ENCODE peak calls at places on chromosomes 11 and 22, in nine cellular contexts. E, W, D, L, B, U, O, G and Q are unnamed samples.

GRCh38 chr11:69467646-69468045 is 13.8 kb upstream of the LINC01488 start:
- DNase-seq in W (no peak), B (no peak), U (no peak), G (no peak), L (no peak), D (no peak), E (no peak), O (no peak), Q (peak; percentile 38)

GRCh38 chr11:121555172-121555571 is 102.4 kb upstream of the SORL1-AS1 start:
- DNase-seq in U (no peak), O (no peak), L (no peak), E (no peak), W (no peak), G (no peak), D (no peak), B (no peak), Q (no peak)

GRCh38 chr11:75797796-75798195 is 17.2 kb upstream of the UVRAG start:
- DNase-seq in E (no peak), W (no peak), G (no peak), L (no peak), D (no peak), O (no peak), B (no peak), U (peak; percentile 43), Q (no peak)

GRCh38 chr22:29165336-29166060 is 40.2 kb upstream of the EMID1 start:
- DNase-seq in U (no peak), E (no peak), G (no peak), O (peak; percentile 40), W (peak; percentile 20), D (no peak), B (peak; percentile 25), L (no peak), Q (peak; percentile 6)

GRCh38 chr11:90220391-90220790 is 2.5 kb downstream of the CHORDC1 start:
- DNase-seq in E (no peak), U (no peak), D (no peak), G (no peak), B (no peak), O (no peak), W (no peak), L (no peak), Q (no peak)

GRCh38 chr11:110128161-110128560 is 35.0 kb downstream of the ZC3H12C start:
- DNase-seq in G (no peak), O (no peak), W (no peak), U (no peak), L (no peak), E (no peak), B (no peak), D (no peak), Q (no peak)

GRCh38 chr11:26761382-26761781 is 39.5 kb upstream of the SLC5A12 start:
- DNase-seq in U (no peak), E (no peak), O (no peak), B (no peak), D (no peak), G (no peak), L (no peak), W (no peak), Q (no peak)

GRCh38 chr11:76313913-76314740 is 66.8 kb downstream of the THAP12 start:
- DNase-seq in G (no peak), U (no peak), D (no peak), O (no peak), W (no peak), E (no peak), L (no peak), B (no peak), Q (no peak)

GRCh38 chr11:45805305-45806071 is 539 bp downstream of the SLC35C1 start:
- DNase-seq in G (no peak), U (peak; percentile 47), D (no peak), E (no peak), W (peak; percentile 72), L (peak; percentile 61), O (peak; percentile 75), B (peak; percentile 59), Q (peak; percentile 58)

GRCh38 chr22:35777335-35777975 is 59.8 kb downstream of the APOL5 start:
- DNase-seq in W (no peak), U (no peak), G (no peak), D (no peak), E (no peak), O (no peak), L (no peak), B (no peak), Q (no peak)

GRCh38 chr11:33590471-33590870 is 110.2 kb downstream of the C11orf91 start:
- DNase-seq in B (no peak), E (no peak), O (no peak), L (no peak), D (no peak), W (no peak), G (no peak), U (no peak), Q (no peak)

GRCh38 chr11:126362879-126363655 is 7.6 kb downstream of the ST3GAL4 start:
- DNase-seq in O (peak; percentile 48), U (no peak), D (no peak), E (no peak), B (peak; percentile 37), G (no peak), W (peak; percentile 45), L (no peak), Q (no peak)

GRCh38 chr11:48018561-48019229 is 38.3 kb downstream of the PTPRJ start:
- DNase-seq in W (no peak), D (no peak), L (no peak), E (no peak), O (no peak), U (peak; percentile 30), B (no peak), G (no peak), Q (no peak)

DNA sequence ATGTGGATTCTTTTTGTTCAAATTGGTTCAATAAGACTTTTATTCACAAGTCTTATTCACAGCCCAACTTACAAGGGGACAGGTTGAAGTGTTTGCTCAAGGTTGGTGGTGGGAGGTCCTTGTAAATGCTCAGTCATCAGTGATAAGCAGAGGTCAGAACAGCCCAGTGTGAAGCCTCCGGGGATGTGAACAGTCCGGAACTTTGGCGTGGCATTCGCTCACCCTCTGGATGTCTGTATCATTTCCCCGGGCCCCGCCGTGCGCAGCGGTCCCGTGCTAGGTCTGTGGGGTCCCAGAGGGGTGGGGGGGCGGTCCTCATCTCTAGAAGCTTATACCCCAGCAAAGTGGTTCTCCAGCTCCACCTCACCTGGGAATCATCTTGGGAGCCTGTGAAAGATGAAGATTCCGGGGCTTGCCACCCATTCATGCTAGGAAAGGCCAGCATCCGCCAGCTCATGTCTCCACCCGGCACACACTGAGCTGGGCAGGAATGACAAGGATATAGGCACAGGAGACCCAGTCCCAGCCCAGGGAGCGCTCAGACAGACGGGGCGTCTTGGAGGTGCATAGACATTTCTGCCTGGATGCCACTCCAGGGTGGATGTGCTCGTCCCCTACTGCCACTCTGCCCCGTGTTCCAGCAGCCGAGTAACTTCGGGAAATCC is 327.5 kb downstream of the TBC1D22A start:
- DNase-seq in E (no peak), B (no peak), G (no peak), W (no peak), O (no peak), L (no peak), U (peak; percentile 8), D (no peak), Q (no peak)
- H3K4me3 ChIP-seq in E (no peak overlapping the region), B (no peak overlapping the region), G (no peak overlapping the region), W (no peak overlapping the region), O (peak overlapping the region; percentile 37), L (no peak overlapping the region), U (no peak overlapping the region), D (no peak overlapping the region), Q (no peak overlapping the region)

GRCh38 chr11:3090096-3090901 is 33.1 kb upstream of the CARS1 start:
- DNase-seq in G (no peak), D (no peak), L (no peak), B (no peak), U (no peak), O (peak; percentile 62), W (peak; percentile 60), E (no peak), Q (no peak)
- H3K36me3 ChIP-seq in G (no peaks in the 10 kb centered on the region), D (no peaks in the 10 kb centered on the region), L (no peaks in the 10 kb centered on the region), B (no peaks in the 10 kb centered on the region), U (no peaks in the 10 kb centered on the region), O (peaks cover 64% of the 10 kb centered on the region), W (peaks cover 13% of the 10 kb centered on the region), E (no peaks in the 10 kb centered on the region), Q (no peaks in the 10 kb centered on the region)

DNA sequence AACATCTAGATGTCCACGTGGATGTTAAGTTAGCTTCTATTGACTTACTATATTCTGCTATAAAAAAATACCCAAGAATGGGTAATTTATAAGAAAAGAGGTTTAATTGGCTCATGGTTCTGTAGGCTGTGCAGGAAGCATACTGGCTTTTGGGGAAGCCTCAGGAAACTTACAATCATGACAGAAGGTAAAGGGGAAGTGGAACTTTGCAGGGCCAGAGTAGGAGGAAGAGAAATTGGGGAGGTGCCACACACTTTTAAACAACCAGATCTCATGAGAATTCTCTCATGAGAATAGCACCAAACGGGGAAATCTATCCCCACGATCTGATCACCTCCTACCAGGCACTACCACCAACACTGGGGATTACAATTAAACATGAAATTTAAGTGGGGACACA is 689.3 kb downstream of the METTL15 start:
- DNase-seq in G (no peak), O (no peak), D (no peak), E (no peak), B (no peak), L (no peak), W (no peak), U (no peak), Q (no peak)
- H3K4me3 ChIP-seq in G (no peak overlapping the region), O (no peak overlapping the region), D (no peak overlapping the region), E (no peak overlapping the region), B (no peak overlapping the region), L (no peak overlapping the region), W (no peak overlapping the region), U (no peak overlapping the region), Q (no peak overlapping the region)

GRCh38 chr22:17601031-17601430 is 27.5 kb downstream of the ATP6V1E1 start:
- DNase-seq in G (no peak), W (no peak), L (no peak), B (no peak), D (no peak), O (no peak), E (no peak), U (no peak), Q (no peak)
- H3K36me3 ChIP-seq in G (peaks cover 38% of the 10 kb centered on the region), W (peaks cover 76% of the 10 kb centered on the region), L (peaks cover 69% of the 10 kb centered on the region), B (no peaks in the 10 kb centered on the region), D (peaks cover 6% of the 10 kb centered on the region), O (peaks cover 59% of the 10 kb centered on the region), E (peaks cover 37% of the 10 kb centered on the region), U (no peaks in the 10 kb centered on the region), Q (no peaks in the 10 kb centered on the region)

DNA sequence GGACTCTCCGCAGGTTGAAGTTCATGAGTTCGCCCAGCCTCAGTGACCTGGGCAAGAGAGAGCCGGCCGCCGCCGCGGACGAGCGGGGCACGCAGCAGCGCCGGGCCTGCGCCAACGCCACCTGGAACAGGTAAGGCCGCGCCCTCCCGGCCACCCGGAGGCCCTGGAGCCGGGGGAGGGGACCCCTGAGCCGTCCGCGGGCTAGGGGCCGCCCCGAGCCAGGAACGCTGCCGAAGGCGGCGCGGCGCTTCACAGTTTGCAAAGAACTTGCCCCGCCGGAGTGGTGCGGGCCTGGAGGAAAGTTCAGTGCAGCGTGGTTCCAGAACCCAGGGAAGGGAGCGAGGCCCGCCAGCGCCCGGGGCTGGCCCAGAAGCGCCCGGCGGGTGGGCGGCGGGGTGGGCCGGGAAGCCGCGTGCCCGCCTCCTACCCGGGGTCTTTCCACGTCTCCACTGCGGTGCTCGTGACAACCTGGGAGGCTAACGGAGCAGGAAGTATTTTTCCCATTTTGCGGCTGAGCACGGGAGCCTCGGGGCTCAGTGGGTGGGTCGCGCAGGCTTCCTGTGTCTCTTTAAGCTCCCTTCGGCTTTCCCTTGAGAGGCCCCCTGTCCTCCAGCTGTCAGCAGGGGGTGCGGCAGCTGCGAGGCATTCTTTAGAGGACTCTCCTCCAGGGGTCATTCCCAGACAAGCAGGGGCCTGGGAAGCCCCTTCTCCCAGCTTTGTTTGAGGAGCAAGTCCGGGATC is 645 bp downstream of the PRR5 start:
- DNase-seq in G (no peak), O (no peak), W (peak; percentile 76), U (peak; percentile 59), D (peak; percentile 47), L (no peak), E (peak; percentile 17), B (peak; percentile 61), Q (no peak)
- H3K4me3 ChIP-seq in G (peak overlapping the region; percentile 79), O (peak overlapping the region; percentile 75), W (peak overlapping the region; percentile 68), U (peak overlapping the region; percentile 92), D (peak overlapping the region; percentile 56), L (peak overlapping the region; percentile 52), E (peak overlapping the region; percentile 76), B (peak overlapping the region; percentile 51), Q (peak overlapping the region; percentile 56)